ENCODE peak calls at places on chromosome 3, in nine cellular contexts. Y is amygdala; J is stimulated activated CD8-positive, alpha-beta memory T cell treated with anti-CD3 and anti-CD28 coated beads, Interleukin-4, amount 100 ng/mL, for 4 hours; L is GM23248; G is T-cell; I is astrocyte of the spinal cord; A is NCI-H446 treated with DMSO at 0.1 percent for 48 hours; O is AG20443; S is Daoy. Q is an unnamed sample.

GRCh38 chr3:123739754-123740153 is 144.4 kb downstream of the MYLK start:
- DNase-seq in Y (no peak), J (no peak), L (peak), G (no peak), I (peak), A (no peak), O (peak), S (peak), Q (peak)

GRCh38 chr3:141109761-141110160 is 58.6 kb downstream of the SPSB4 start:
- DNase-seq in Y (no peak), J (no peak), L (no peak), G (no peak), I (no peak), A (no peak), O (no peak), S (no peak), Q (no peak)

GRCh38 chr3:183823963-183824362 is 1.4 kb downstream of the MAP6D1 start:
- DNase-seq in Y (no peak), J (no peak), L (no peak), G (no peak), I (no peak), A (no peak), O (no peak), S (no peak), Q (no peak)

GRCh38 chr3:29071077-29071634 is 209.7 kb upstream of the RBMS3 start:
- DNase-seq in Y (no peak), J (no peak), L (peak), G (no peak), I (no peak), A (no peak), O (no peak), S (no peak), Q (no peak)

GRCh38 chr3:47984089-47984759 is 32.0 kb downstream of the MAP4 start:
- DNase-seq in Y (no peak), J (no peak), L (peak), G (no peak), I (peak), A (no peak), O (peak), S (peak), Q (peak)

GRCh38 chr3:86938706-86939105 is 52.2 kb downstream of the VGLL3 start:
- DNase-seq in Y (no peak), J (no peak), L (peak), G (no peak), I (peak), A (no peak), O (peak), S (no peak), Q (no peak)

GRCh38 chr3:67719333-67719732 is 64.9 kb upstream of the SUCLG2 start:
- DNase-seq in Y (no peak), J (no peak), L (no peak), G (no peak), I (peak), A (no peak), O (no peak), S (no peak), Q (no peak)

GRCh38 chr3:150216041-150216811 is 191.9 kb upstream of the TSC22D2 start:
- DNase-seq in Y (no peak), J (no peak), L (peak), G (no peak), I (peak), A (peak), O (peak), S (peak), Q (peak)

GRCh38 chr3:71299160-71299559 is 284.4 kb downstream of the FOXP1 start:
- DNase-seq in Y (no peak), J (no peak), L (no peak), G (peak), I (no peak), A (no peak), O (no peak), S (no peak), Q (no peak)

GRCh38 chr3:152684279-152684678 is 150.7 kb upstream of the P2RY1 start:
- DNase-seq in Y (no peak), J (no peak), L (no peak), G (no peak), I (no peak), A (no peak), O (no peak), S (no peak), Q (no peak)

GRCh38 chr3:55164191-55164590 is 236.3 kb upstream of the LRTM1 start:
- DNase-seq in Y (no peak), J (no peak), L (no peak), G (no peak), I (peak), A (no peak), O (no peak), S (no peak), Q (peak)

GRCh38 chr3:187777331-187778046 is 32.2 kb upstream of the BCL6 start:
- DNase-seq in Y (no peak), J (no peak), L (peak), G (no peak), I (peak), A (no peak), O (no peak), S (peak), Q (no peak)